ENCODE peak calls at places on chromosomes 11 and 22, in five cellular contexts. One of them, this sample, is unnamed.

GRCh38 chr11:65132988-65133700 is 1.2 kb downstream of the SYVN1 start:
- DNase-seq in left ventricle myocardium inferior: no peak
- DNase-seq in stimulated activated CD4-positive, alpha-beta T cell treated with anti-CD3 and anti-CD28 coated beads, Interleukin-2, amount 100 ng/mL, for 48 hours: no peak
- DNase-seq in left colon: peak
- DNase-seq in myocyte: no peak
- DNase-seq in this sample: no peak

GRCh38 chr22:24429411-24430365 is 2.3 kb downstream of the ADORA2A start:
- DNase-seq in left ventricle myocardium inferior: peak
- DNase-seq in stimulated activated CD4-positive, alpha-beta T cell treated with anti-CD3 and anti-CD28 coated beads, Interleukin-2, amount 100 ng/mL, for 48 hours: peak
- DNase-seq in left colon: no peak
- DNase-seq in myocyte: peak
- DNase-seq in this sample: peak

GRCh38 chr11:11279956-11280689 is 72.9 kb downstream of the CSNK2A3 start:
- DNase-seq in left ventricle myocardium inferior: no peak
- DNase-seq in stimulated activated CD4-positive, alpha-beta T cell treated with anti-CD3 and anti-CD28 coated beads, Interleukin-2, amount 100 ng/mL, for 48 hours: no peak
- DNase-seq in left colon: no peak
- DNase-seq in myocyte: peak
- DNase-seq in this sample: no peak

GRCh38 chr11:129592191-129592590 is 216.5 kb downstream of the BARX2 start:
- DNase-seq in left ventricle myocardium inferior: no peak
- DNase-seq in stimulated activated CD4-positive, alpha-beta T cell treated with anti-CD3 and anti-CD28 coated beads, Interleukin-2, amount 100 ng/mL, for 48 hours: no peak
- DNase-seq in left colon: no peak
- DNase-seq in myocyte: no peak
- DNase-seq in this sample: no peak

GRCh38 chr11:31417816-31418215 is 48.2 kb downstream of the DNAJC24 start:
- DNase-seq in left ventricle myocardium inferior: no peak
- DNase-seq in stimulated activated CD4-positive, alpha-beta T cell treated with anti-CD3 and anti-CD28 coated beads, Interleukin-2, amount 100 ng/mL, for 48 hours: no peak
- DNase-seq in left colon: no peak
- DNase-seq in myocyte: no peak
- DNase-seq in this sample: no peak

GRCh38 chr11:75369846-75370245 is 18.4 kb upstream of the ARRB1 start:
- DNase-seq in left ventricle myocardium inferior: no peak
- DNase-seq in stimulated activated CD4-positive, alpha-beta T cell treated with anti-CD3 and anti-CD28 coated beads, Interleukin-2, amount 100 ng/mL, for 48 hours: no peak
- DNase-seq in left colon: no peak
- DNase-seq in myocyte: no peak
- DNase-seq in this sample: no peak

GRCh38 chr11:3631331-3631730 is 10.5 kb downstream of the ART5 start:
- DNase-seq in left ventricle myocardium inferior: no peak
- DNase-seq in stimulated activated CD4-positive, alpha-beta T cell treated with anti-CD3 and anti-CD28 coated beads, Interleukin-2, amount 100 ng/mL, for 48 hours: no peak
- DNase-seq in left colon: no peak
- DNase-seq in myocyte: no peak
- DNase-seq in this sample: no peak

GRCh38 chr11:44312876-44313275 is 2.9 kb upstream of the ALX4 start:
- DNase-seq in left ventricle myocardium inferior: no peak
- DNase-seq in stimulated activated CD4-positive, alpha-beta T cell treated with anti-CD3 and anti-CD28 coated beads, Interleukin-2, amount 100 ng/mL, for 48 hours: no peak
- DNase-seq in left colon: no peak
- DNase-seq in myocyte: no peak
- DNase-seq in this sample: no peak

GRCh38 chr11:116730241-116730561 is 42.6 kb downstream of the BUD13 start:
- DNase-seq in left ventricle myocardium inferior: no peak
- DNase-seq in stimulated activated CD4-positive, alpha-beta T cell treated with anti-CD3 and anti-CD28 coated beads, Interleukin-2, amount 100 ng/mL, for 48 hours: no peak
- DNase-seq in left colon: no peak
- DNase-seq in myocyte: no peak
- DNase-seq in this sample: no peak

GRCh38 chr22:37211075-37211852 is 1.0 kb downstream of the SSTR3 start:
- DNase-seq in left ventricle myocardium inferior: no peak
- DNase-seq in stimulated activated CD4-positive, alpha-beta T cell treated with anti-CD3 and anti-CD28 coated beads, Interleukin-2, amount 100 ng/mL, for 48 hours: no peak
- DNase-seq in left colon: no peak
- DNase-seq in myocyte: no peak
- DNase-seq in this sample: no peak

GRCh38 chr22:50674606-50675552 is 2.3 kb downstream of the SHANK3 start:
- DNase-seq in left ventricle myocardium inferior: no peak
- DNase-seq in stimulated activated CD4-positive, alpha-beta T cell treated with anti-CD3 and anti-CD28 coated beads, Interleukin-2, amount 100 ng/mL, for 48 hours: no peak
- DNase-seq in left colon: peak
- DNase-seq in myocyte: no peak
- DNase-seq in this sample: no peak

GRCh38 chr22:46091277-46091977 is 58.9 kb upstream of the PPARA start:
- DNase-seq in left ventricle myocardium inferior: peak
- DNase-seq in stimulated activated CD4-positive, alpha-beta T cell treated with anti-CD3 and anti-CD28 coated beads, Interleukin-2, amount 100 ng/mL, for 48 hours: no peak
- DNase-seq in left colon: no peak
- DNase-seq in myocyte: peak
- DNase-seq in this sample: peak

GRCh38 chr22:49969751-49970527 is 9.4 kb downstream of the PIM3 start:
- DNase-seq in left ventricle myocardium inferior: peak
- DNase-seq in stimulated activated CD4-positive, alpha-beta T cell treated with anti-CD3 and anti-CD28 coated beads, Interleukin-2, amount 100 ng/mL, for 48 hours: no peak
- DNase-seq in left colon: peak
- DNase-seq in myocyte: no peak
- DNase-seq in this sample: peak

GRCh38 chr11:77710358-77710757 is 72.8 kb upstream of the CLNS1A start:
- DNase-seq in left ventricle myocardium inferior: no peak
- DNase-seq in stimulated activated CD4-positive, alpha-beta T cell treated with anti-CD3 and anti-CD28 coated beads, Interleukin-2, amount 100 ng/mL, for 48 hours: no peak
- DNase-seq in left colon: no peak
- DNase-seq in myocyte: no peak
- DNase-seq in this sample: no peak

GRCh38 chr11:78651923-78652602 is 77.4 kb upstream of the NARS2 start:
- DNase-seq in left ventricle myocardium inferior: no peak
- DNase-seq in stimulated activated CD4-positive, alpha-beta T cell treated with anti-CD3 and anti-CD28 coated beads, Interleukin-2, amount 100 ng/mL, for 48 hours: peak
- DNase-seq in left colon: no peak
- DNase-seq in myocyte: no peak
- DNase-seq in this sample: no peak